ENCODE peak calls at places on chromosomes 13 and 19, in six cellular contexts. C is esophagus muscularis mucosa, O is upper lobe of right lung, I is glutamatergic neuron, U is fibroblast of pulmonary artery, R is AG09319. J is an unnamed sample.

GRCh38 chr19:40529093-40529954 is 47.3 kb upstream of the SHKBP1 start:
- DNase-seq in U (peak; percentile 79), R (peak; percentile 40), C (peak; percentile 93), I (peak; percentile 88), O (peak; percentile 93), J (peak; percentile 99)

GRCh38 chr19:50230379-50231351 is 27.2 kb downstream of the MYH14 start:
- DNase-seq in C (no peak), R (no peak), O (no peak), U (no peak), I (peak; percentile 40), J (no peak)

GRCh38 chr19:30924670-30925069 is 424.6 kb downstream of the TSHZ3 start:
- DNase-seq in C (no peak), R (no peak), U (no peak), I (no peak), O (no peak), J (no peak)

GRCh38 chr13:40665061-40665753 is 1.2 kb downstream of the FOXO1 start:
- DNase-seq in R (no peak), C (no peak), U (no peak), O (peak; percentile 80), I (peak; percentile 53), J (peak; percentile 64)

GRCh38 chr19:2551864-2552185 is 75.9 kb downstream of the GADD45B start:
- DNase-seq in U (no peak), O (no peak), C (no peak), R (no peak), I (no peak), J (no peak)

GRCh38 chr19:10797541-10798256 is 38.3 kb downstream of the TMED1 start:
- DNase-seq in U (peak; percentile 49), I (no peak), R (no peak), O (no peak), C (no peak), J (peak; percentile 86)

GRCh38 chr13:36054041-36054440 is 77.1 kb downstream of the DCLK1 start:
- DNase-seq in U (no peak), I (no peak), R (no peak), C (no peak), O (no peak), J (no peak)

GRCh38 chr13:27403252-27403678 is 21.2 kb upstream of the GTF3A start:
- DNase-seq in C (no peak), R (no peak), I (no peak), O (no peak), U (peak; percentile 58), J (no peak)

GRCh38 chr19:778910-779653 is 18.2 kb upstream of the PTBP1 start:
- DNase-seq in R (peak; percentile 82), U (peak; percentile 95), O (no peak), C (no peak), I (no peak), J (no peak)

GRCh38 chr19:1159864-1160595 is 14.0 kb downstream of the SBNO2 start:
- DNase-seq in U (no peak), C (no peak), R (no peak), I (no peak), O (no peak), J (no peak)

GRCh38 chr13:21079761-21080730 is 18.7 kb upstream of the LATS2 start:
- DNase-seq in C (no peak), I (no peak), O (no peak), R (peak; percentile 50), U (peak; percentile 92), J (no peak)

GRCh38 chr13:50779443-50780200 is 63.9 kb downstream of the DLEU7 start:
- DNase-seq in O (no peak), U (no peak), I (no peak), R (no peak), C (no peak), J (no peak)

GRCh38 chr13:32019612-32020233 is 11.9 kb upstream of the FRY start:
- DNase-seq in U (peak; percentile 88), C (no peak), O (no peak), R (peak; percentile 46), I (peak; percentile 47), J (peak; percentile 70)
- TF ChIP-seq CTCF in U (peak; percentile 98), C (peak; percentile 65), O (peak; percentile 70), R (peak; percentile 89), I (peak; percentile 69), J (peak; percentile 88)

GRCh38 chr19:7382694-7383093 is 34.0 kb downstream of the ARHGEF18 start:
- DNase-seq in C (no peak), O (no peak), I (no peak), R (no peak), U (no peak), J (no peak)

GRCh38 chr19:7383284-7383683 is 34.5 kb downstream of the ARHGEF18 start:
- DNase-seq in U (no peak), C (no peak), O (no peak), R (no peak), I (no peak), J (no peak)

GRCh38 chr19:7386769-7387168 is 38.0 kb downstream of the ARHGEF18 start:
- DNase-seq in O (no peak), R (no peak), U (no peak), I (no peak), C (no peak), J (no peak)

GRCh38 chr19:7385062-7385461 is 36.3 kb downstream of the ARHGEF18 start:
- DNase-seq in O (no peak), C (no peak), I (no peak), U (no peak), R (no peak), J (no peak)

DNA sequence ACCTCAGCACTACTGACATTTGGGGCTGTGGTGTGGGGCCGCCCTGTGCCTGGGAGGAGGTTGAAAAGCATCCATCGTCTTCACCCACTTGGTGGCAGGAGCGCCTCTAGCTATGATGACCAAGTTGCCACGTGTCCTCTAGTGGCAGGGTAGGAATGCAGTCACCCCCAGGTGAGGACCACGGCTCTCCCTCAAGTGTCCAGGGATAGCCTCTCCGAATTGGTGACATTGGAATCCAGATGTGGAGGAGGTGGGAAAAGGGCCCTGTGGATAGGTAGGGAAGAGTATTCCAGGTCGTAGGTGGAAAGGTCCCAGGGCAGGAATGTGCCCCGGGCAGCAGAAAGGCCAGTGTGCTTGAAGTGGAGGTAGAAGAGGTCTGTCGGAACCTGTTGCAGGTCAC is 37.6 kb downstream of the ARHGEF18 start:
- DNase-seq in U (no peak), I (no peak), C (no peak), O (no peak), R (no peak), J (no peak)
- TF ChIP-seq CTCF in U (no peak), I (no peak), C (no peak), O (no peak), R (no peak), J (peak; percentile 16)

GRCh38 chr19:19552811-19553210 is 14.7 kb downstream of the CILP2 start:
- DNase-seq in O (no peak), R (no peak), C (no peak), I (peak; percentile 87), U (peak; percentile 34), J (peak; percentile 71)

GRCh38 chr19:19551862-19552192 is 13.8 kb downstream of the CILP2 start:
- DNase-seq in O (no peak), R (no peak), U (no peak), C (no peak), I (no peak), J (no peak)

GRCh38 chr19:19550972-19551861 is 13.2 kb downstream of the CILP2 start:
- DNase-seq in C (no peak), O (no peak), I (no peak), R (no peak), U (no peak), J (no peak)

GRCh38 chr19:19553670-19554069 is 15.6 kb downstream of the CILP2 start:
- DNase-seq in I (no peak), R (no peak), O (no peak), U (no peak), C (no peak), J (no peak)

DNA sequence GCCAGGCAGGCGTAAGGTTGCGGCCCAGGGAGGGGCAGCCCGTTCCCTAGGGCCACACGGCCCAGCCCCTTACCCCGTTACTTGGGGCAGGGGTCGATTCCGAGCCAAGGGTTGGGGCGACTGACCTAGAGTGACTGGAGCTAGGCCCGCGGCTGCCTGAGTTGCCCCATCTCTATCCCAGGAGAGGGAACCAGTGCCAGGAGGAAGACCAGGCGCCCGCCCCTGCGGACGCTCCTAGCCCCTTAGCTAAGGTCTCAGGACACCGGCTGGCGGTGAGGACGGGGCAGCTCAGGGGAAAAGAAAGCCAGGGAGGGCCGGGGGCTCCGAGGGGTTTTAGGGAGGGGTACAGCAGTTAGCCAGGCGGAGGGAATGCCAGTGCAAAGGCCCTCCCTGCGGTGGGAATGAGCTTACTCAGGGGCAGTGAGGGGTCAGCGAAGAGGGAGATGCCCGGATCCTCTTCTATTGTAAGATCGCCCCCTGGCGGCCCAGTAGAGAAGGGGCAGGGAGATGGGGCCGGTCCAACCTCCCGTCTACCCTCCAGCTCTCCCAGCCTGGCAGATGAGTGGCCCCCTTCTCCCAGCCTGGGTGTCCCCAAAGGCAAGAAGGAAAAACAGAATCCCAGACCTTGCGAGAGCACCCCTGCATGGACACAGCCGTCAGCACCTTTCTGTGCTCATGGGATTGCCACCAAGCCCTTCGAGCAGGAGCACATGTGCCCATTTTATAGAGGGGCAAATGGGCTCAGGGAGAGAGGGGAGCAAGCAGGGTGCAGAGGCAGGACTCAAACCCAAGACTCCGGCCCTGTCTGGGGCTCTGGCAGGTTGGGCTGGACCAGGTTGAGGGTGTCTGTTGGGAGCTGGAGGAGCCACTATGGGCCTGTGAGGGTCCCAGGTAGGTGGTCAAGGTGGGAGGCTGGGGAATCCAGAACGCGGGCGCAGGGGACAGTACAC is 16.3 kb downstream of the CILP2 start:
- DNase-seq in C (no peak), U (peak; percentile 47), I (peak; percentile 80), O (peak; percentile 76), R (no peak), J (peak; percentile 82)
- TF ChIP-seq CTCF in C (peak; percentile 59), U (peak; percentile 71), I (peak; percentile 84), O (peak; percentile 82), R (peak; percentile 76), J (peak; percentile 81)

DNA sequence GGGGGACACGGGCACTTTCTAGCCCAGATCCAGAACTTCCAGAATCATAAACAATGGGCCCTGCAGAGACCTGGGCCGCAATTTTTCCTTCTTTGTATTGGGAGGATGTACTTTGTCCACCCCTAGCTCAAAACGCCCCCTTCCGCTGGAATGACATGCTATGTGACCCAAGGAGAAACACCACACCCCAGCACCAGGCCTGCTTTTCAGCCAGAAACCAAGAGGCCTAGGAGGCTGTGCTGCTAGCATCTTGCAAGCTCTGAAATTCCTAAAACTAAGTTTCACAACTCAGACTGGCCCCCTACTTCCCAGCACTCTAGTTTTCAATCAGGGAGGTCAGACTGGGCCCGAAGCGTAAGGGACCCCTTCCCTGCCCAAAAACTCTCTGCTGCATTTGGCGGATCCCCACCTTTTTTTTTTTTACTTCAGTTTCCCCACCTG is 538 bp downstream of the LSM4 start:
- DNase-seq in I (peak; percentile 70), C (no peak), U (peak; percentile 55), O (no peak), R (no peak), J (peak; percentile 64)
- TF ChIP-seq CTCF in I (no peak), C (no peak), U (peak; percentile 8), O (no peak), R (peak; percentile 21), J (peak; percentile 36)

DNA sequence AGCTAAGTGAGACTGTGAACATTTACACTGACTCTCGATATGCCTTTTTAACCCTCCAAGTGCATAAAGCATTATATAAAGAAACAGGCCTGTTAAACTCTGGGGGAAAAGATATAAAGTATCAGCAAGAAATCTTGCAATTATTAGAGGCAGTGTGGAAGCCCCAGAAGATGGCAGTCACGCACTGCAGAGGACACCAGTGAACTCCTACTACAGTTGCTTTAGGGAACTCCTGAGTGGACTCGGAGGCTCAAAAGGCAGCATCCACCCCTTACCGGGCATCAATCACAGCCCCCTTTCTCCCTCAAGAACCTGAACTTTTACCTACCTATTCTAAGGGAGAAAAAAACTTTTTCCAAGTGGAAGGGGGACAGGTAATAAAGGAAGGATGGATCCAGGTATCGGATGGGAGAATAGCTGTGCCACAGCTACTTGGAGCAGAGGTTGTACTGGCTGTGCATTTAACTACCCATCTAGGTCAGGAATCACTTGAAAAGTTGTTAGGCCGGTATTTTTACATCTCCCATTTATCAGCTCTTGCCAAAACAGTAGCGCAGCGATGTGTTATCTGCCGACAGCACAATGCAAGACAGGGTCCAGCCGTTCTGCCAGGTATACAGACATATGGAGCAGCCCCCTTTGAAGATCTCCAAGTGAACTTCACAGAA is 80.1 kb downstream of the ZNF486 start:
- DNase-seq in R (no peak), I (peak; percentile 55), O (peak; percentile 66), U (peak; percentile 18), C (no peak), J (no peak)
- TF ChIP-seq CTCF in R (peak; percentile 7), I (no peak), O (peak; percentile 52), U (peak; percentile 29), C (no peak), J (peak; percentile 50)

J was measured in GM13977.